ENCODE peak calls at places on chromosomes 3 and 15, in six cellular contexts. X, R, I, H, B and Q are unnamed samples.

GRCh38 chr3:128554100-128554464 is 61.1 kb upstream of the GATA2 start:
- DNase-seq in X (peak), R (no peak), I (no peak), H (no peak), B (no peak), Q (no peak)

GRCh38 chr3:194869482-194870169 is 183.9 kb downstream of the FAM43A start:
- DNase-seq in X (no peak), R (no peak), I (no peak), H (no peak), B (no peak), Q (no peak)

GRCh38 chr3:37995652-37996641 is 5.4 kb downstream of the VILL start:
- DNase-seq in X (no peak), R (no peak), I (no peak), H (no peak), B (no peak), Q (no peak)

GRCh38 chr3:109234300-109234699 is 82.0 kb downstream of the DPPA2 start:
- DNase-seq in X (no peak), R (no peak), I (no peak), H (no peak), B (no peak), Q (no peak)

GRCh38 chr3:197487911-197488391 is 67.8 kb downstream of the BDH1 start:
- DNase-seq in X (no peak), R (no peak), I (no peak), H (no peak), B (peak), Q (no peak)

GRCh38 chr3:74489393-74489792 is 125.1 kb downstream of the CNTN3 start:
- DNase-seq in X (no peak), R (no peak), I (no peak), H (no peak), B (no peak), Q (no peak)

GRCh38 chr15:59791646-59792208 is 102.6 kb upstream of the BNIP2 start:
- DNase-seq in X (no peak), R (no peak), I (no peak), H (no peak), B (no peak), Q (no peak)

GRCh38 chr15:25620466-25620865 is 181.6 kb upstream of the UBE3A start:
- DNase-seq in X (no peak), R (no peak), I (no peak), H (no peak), B (no peak), Q (no peak)

GRCh38 chr15:38879909-38880471 is 315.4 kb upstream of the RASGRP1 start:
- DNase-seq in X (peak), R (no peak), I (no peak), H (no peak), B (peak), Q (peak)

GRCh38 chr3:15276028-15276717 is 56.2 kb downstream of the SH3BP5 start:
- DNase-seq in X (no peak), R (peak), I (no peak), H (no peak), B (no peak), Q (no peak)

GRCh38 chr15:64460737-64461576 is 579 bp downstream of the ZNF609 start:
- DNase-seq in X (peak), R (no peak), I (peak), H (peak), B (peak), Q (no peak)

GRCh38 chr3:31851278-31851677 is 129.8 kb downstream of the OSBPL10 start:
- DNase-seq in X (no peak), R (no peak), I (no peak), H (no peak), B (no peak), Q (no peak)

GRCh38 chr3:133377396-133377795 is 22.5 kb upstream of the BFSP2 start:
- DNase-seq in X (no peak), R (no peak), I (no peak), H (no peak), B (peak), Q (no peak)

GRCh38 chr3:185732782-185733181 is 92.1 kb downstream of the IGF2BP2 start:
- DNase-seq in X (no peak), R (no peak), I (no peak), H (no peak), B (no peak), Q (no peak)

GRCh38 chr15:94282269-94283250 is 51.2 kb downstream of the MCTP2 start:
- DNase-seq in X (no peak), R (no peak), I (no peak), H (no peak), B (no peak), Q (no peak)

GRCh38 chr15:52789601-52790165 is 453 bp downstream of the ONECUT1 start:
- DNase-seq in X (no peak), R (no peak), I (no peak), H (no peak), B (no peak), Q (no peak)

GRCh38 chr15:66573348-66573718 is 7.5 kb upstream of the LCTL start:
- DNase-seq in X (no peak), R (no peak), I (no peak), H (no peak), B (no peak), Q (no peak)

GRCh38 chr3:135329479-135329878 is 534.4 kb downstream of the EPHB1 start:
- DNase-seq in X (no peak), R (no peak), I (no peak), H (no peak), B (no peak), Q (no peak)

GRCh38 chr15:63019539-63020109 is 22.9 kb upstream of the TPM1 start:
- DNase-seq in X (no peak), R (no peak), I (no peak), H (no peak), B (no peak), Q (no peak)

GRCh38 chr3:184588776-184589175 is 27.2 kb downstream of the EPHB3 start:
- DNase-seq in X (no peak), R (no peak), I (no peak), H (no peak), B (no peak), Q (no peak)

GRCh38 chr3:83435173-83435572 is 1523.6 kb upstream of the CADM2 start:
- DNase-seq in X (no peak), R (no peak), I (no peak), H (no peak), B (no peak), Q (no peak)

GRCh38 chr3:104069114-104069513 is 1297.6 kb upstream of the ALCAM start:
- DNase-seq in X (no peak), R (no peak), I (no peak), H (no peak), B (no peak), Q (no peak)

GRCh38 chr3:14550651-14551611 is 10.8 kb upstream of the GRIP2 start:
- DNase-seq in X (no peak), R (no peak), I (no peak), H (no peak), B (no peak), Q (no peak)

GRCh38 chr15:31216210-31216911 is 110.3 kb upstream of the KLF13 start:
- DNase-seq in X (peak), R (peak), I (peak), H (no peak), B (peak), Q (peak)